ENCODE peak calls at places on chromosomes 13 and 19, in nine cellular contexts. X is psoas muscle, M is aorta, F is body of pancreas, T is suprapubic skin, Y is endodermal cell, Q is A549, O is PC-3, R is heart left ventricle. Z is an unnamed sample. For H3K4me1, the result is how much of the 10 kb centered on the place peaks cover.

GRCh38 chr13:102697929-102698648 is 3.2 kb upstream of the METTL21C start:
- DNase-seq in M (no peak), X (no peak), T (no peak), R (no peak), O (no peak), F (no peak), Y (no peak), Q (no peak), Z (no peak)

GRCh38 chr19:50384685-50385535 is 763 bp downstream of the POLD1 start:
- DNase-seq in T (no peak), F (no peak), X (no peak), O (peak), Q (no peak), M (no peak), Y (no peak), R (no peak), Z (peak)

GRCh38 chr19:8905342-8905741 is 73.2 kb downstream of the MBD3L1 start:
- DNase-seq in Y (no peak), T (no peak), F (no peak), X (no peak), O (no peak), M (no peak), Q (no peak), R (no peak), Z (no peak)

GRCh38 chr13:28463481-28463880 is 31.4 kb downstream of the FLT1 start:
- DNase-seq in T (no peak), M (no peak), F (no peak), Q (no peak), R (no peak), O (no peak), X (no peak), Y (no peak), Z (no peak)

GRCh38 chr19:3880471-3881271 is at the start of gene ATCAY:
- DNase-seq in T (no peak), F (no peak), Q (no peak), M (no peak), X (no peak), Y (peak), O (no peak), R (no peak), Z (no peak)

GRCh38 chr13:47481521-47481920 is 519.6 kb downstream of the SUCLA2 start:
- DNase-seq in X (no peak), O (no peak), Y (no peak), F (no peak), T (no peak), R (no peak), Q (no peak), M (no peak), Z (no peak)

GRCh38 chr19:4449022-4449825 is 8.4 kb downstream of the UBXN6 start:
- DNase-seq in F (peak), O (no peak), R (peak), X (peak), M (no peak), Q (no peak), Y (no peak), T (no peak), Z (peak)

GRCh38 chr13:95150555-95150954 is 150.7 kb downstream of the ABCC4 start:
- DNase-seq in Q (no peak), T (no peak), X (no peak), M (no peak), R (no peak), F (no peak), Y (no peak), O (peak), Z (no peak)

GRCh38 chr13:20294497-20294896 is 62.4 kb upstream of the GJB6 start:
- DNase-seq in X (no peak), Q (peak), O (peak), F (no peak), Y (peak), R (no peak), T (no peak), M (no peak), Z (no peak)

GRCh38 chr19:1824252-1824622 is 12.2 kb upstream of the ATP8B3 start:
- DNase-seq in Y (no peak), F (no peak), X (no peak), O (no peak), Q (no peak), R (no peak), T (no peak), M (no peak), Z (peak)

GRCh38 chr13:50016421-50016820 is 1.2 kb downstream of the KCNRG start:
- DNase-seq in Y (no peak), F (no peak), T (no peak), O (no peak), R (no peak), Q (no peak), X (no peak), M (no peak), Z (no peak)

GRCh38 chr13:63741029-63741813 is 2325.6 kb upstream of the PCDH20 start:
- DNase-seq in O (no peak), F (no peak), Y (no peak), T (no peak), M (peak), X (no peak), Q (no peak), R (no peak), Z (no peak)

GRCh38 chr13:71830736-71831135 is 36.3 kb downstream of the DACH1 start:
- DNase-seq in M (no peak), X (no peak), T (no peak), O (no peak), Y (no peak), F (no peak), R (no peak), Q (no peak), Z (no peak)

GRCh38 chr13:35470671-35471465 is 5.6 kb downstream of the MAB21L1 start:
- DNase-seq in O (no peak), Q (no peak), F (no peak), R (peak), T (peak), M (peak), X (peak), Y (peak), Z (no peak)

GRCh38 chr13:33415822-33416221 is 130.3 kb upstream of the STARD13 start:
- DNase-seq in T (no peak), O (no peak), M (no peak), X (no peak), Y (no peak), Q (no peak), R (no peak), F (no peak), Z (no peak)

GRCh38 chr13:79631260-79631659 is 150.3 kb downstream of the NDFIP2 start:
- DNase-seq in R (no peak), Y (no peak), T (no peak), X (no peak), M (no peak), O (peak), F (peak), Q (peak), Z (no peak)

GRCh38 chr19:50925734-50926133 is 14.5 kb upstream of the KLK4 start:
- DNase-seq in X (no peak), T (no peak), O (peak), F (no peak), M (no peak), Y (no peak), Q (no peak), R (no peak), Z (no peak)

GRCh38 chr19:19423322-19423721 is 17.8 kb downstream of the GATAD2A start:
- DNase-seq in F (no peak), Q (no peak), T (no peak), R (no peak), Y (no peak), O (no peak), X (no peak), M (peak), Z (no peak)

GRCh38 chr13:27667946-27668345 is 46.3 kb downstream of the POLR1D start:
- DNase-seq in T (no peak), O (no peak), F (no peak), X (no peak), R (peak), Q (no peak), Y (no peak), M (no peak), Z (peak)

GRCh38 chr13:73248711-73249580 is 190.1 kb downstream of the KLF5 start:
- DNase-seq in T (no peak), F (peak), O (peak), M (no peak), Q (no peak), X (no peak), Y (peak), R (no peak), Z (no peak)

GRCh38 chr19:43798546-43799409 is 3.5 kb downstream of the LYPD5 start:
- DNase-seq in M (no peak), F (peak), R (no peak), X (peak), Y (peak), T (no peak), O (peak), Q (no peak), Z (no peak)

GRCh38 chr19:40771101-40771539 is 4.2 kb upstream of the MIA start:
- DNase-seq in O (peak), T (no peak), X (no peak), F (no peak), Y (no peak), M (no peak), R (no peak), Q (no peak), Z (peak)

GRCh38 chr13:33227927-33228644 is 57.5 kb downstream of the STARD13 start:
- DNase-seq in T (no peak), M (no peak), Q (no peak), Y (no peak), O (no peak), R (no peak), F (no peak), X (no peak), Z (no peak)

GRCh38 chr19:42126565-42126964 is 5.7 kb downstream of the POU2F2 start:
- DNase-seq in X (no peak), M (no peak), F (no peak), R (no peak), O (no peak), Q (no peak), Y (no peak), T (no peak), Z (no peak)
- H3K4me1 ChIP-seq in X (under half), M (under half), F (under half), R (under half), O (under half), Q (under half), Y (under half), T (under half), Z (under half)

GRCh38 chr19:39126312-39126561 is 651 bp downstream of the PAK4 start:
- DNase-seq in F (no peak), Y (no peak), M (no peak), X (no peak), Q (no peak), R (no peak), O (no peak), T (no peak), Z (no peak)

GRCh38 chr19:39127812-39128510 is 2.4 kb downstream of the PAK4 start:
- DNase-seq in T (no peak), F (peak), Q (no peak), O (no peak), Y (no peak), R (no peak), M (no peak), X (no peak), Z (no peak)

GRCh38 chr19:39125199-39125553 is 410 bp upstream of the PAK4 start:
- DNase-seq in Y (no peak), R (no peak), F (no peak), Q (no peak), M (no peak), X (no peak), T (no peak), O (no peak), Z (no peak)

GRCh38 chr19:39125554-39126311 is at the start of gene PAK4:
- DNase-seq in X (peak), F (peak), T (peak), M (peak), R (peak), Q (peak), O (peak), Y (peak), Z (peak)

DNA sequence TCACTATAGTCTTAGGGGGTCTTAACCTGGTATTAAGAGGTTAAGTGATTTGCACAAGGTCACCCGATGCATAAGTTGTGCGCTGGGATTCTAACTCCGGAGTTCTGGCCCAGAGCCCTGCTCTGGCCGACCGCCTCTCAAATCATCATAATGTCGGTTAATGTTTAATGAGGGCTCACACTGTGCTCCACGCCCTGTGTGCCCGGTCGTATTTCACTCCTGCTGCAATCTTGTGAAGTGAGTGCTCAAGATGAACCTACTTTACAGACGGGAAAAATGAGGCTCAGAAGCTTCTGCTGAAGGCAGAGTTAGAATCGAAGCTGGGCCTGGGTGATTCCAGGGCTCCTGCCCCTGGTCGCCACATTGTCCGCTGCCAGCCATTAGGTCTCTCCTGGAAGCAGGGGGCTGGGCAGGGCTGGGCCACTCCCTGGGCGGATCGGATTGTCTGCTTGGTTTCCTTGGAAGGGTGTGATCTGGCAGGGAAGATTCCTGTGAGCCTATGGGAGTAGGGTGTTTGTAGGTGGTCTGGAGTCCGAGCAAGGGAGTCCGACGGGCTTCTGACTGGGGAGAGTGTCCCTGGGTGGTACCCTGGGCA is 1.1 kb downstream of the PAK4 start:
- DNase-seq in M (no peak), T (no peak), Y (peak), R (no peak), F (peak), O (peak), X (no peak), Q (peak), Z (peak)
- H3K27ac ChIP-seq in M (no peak), T (peak), Y (no peak), R (peak), F (peak), O (peak), X (peak), Q (peak), Z (peak)

DNA sequence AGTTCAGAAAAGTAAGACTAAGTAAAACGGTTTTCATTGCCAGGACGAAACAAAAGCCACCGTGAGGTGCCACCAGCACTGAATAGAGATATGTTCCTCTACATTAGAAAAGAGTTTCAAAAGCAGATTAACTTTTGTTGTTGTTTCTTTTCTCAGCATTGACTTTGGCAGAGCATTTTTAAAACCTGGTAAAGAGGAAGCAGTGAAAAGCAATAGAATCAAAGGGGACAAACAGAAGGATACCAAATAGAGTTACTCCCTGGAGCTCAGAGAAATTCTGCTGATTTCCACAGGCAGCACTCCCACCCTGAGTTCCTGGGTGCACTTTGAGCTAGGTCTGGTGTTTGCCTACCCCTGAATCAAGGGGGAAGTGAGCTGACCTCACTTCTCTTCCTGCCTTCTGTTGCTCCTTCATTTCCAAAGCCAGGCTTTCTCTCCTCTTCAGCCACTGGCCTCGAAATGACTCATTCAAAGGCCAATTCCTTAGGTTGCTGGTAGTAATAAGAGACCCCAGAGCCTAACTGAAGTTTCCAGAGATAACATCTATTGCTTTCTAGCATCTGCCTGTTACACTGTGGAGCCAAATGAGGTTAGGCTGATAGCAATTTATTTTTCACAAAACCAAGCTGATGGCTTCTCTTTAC is 11.3 kb upstream of the ERICH6B start:
- DNase-seq in X (no peak), Y (no peak), O (peak), T (no peak), F (no peak), M (no peak), R (no peak), Q (no peak), Z (no peak)
- H3K4me1 ChIP-seq in X (under half), Y (under half), O (under half), T (under half), F (under half), M (under half), R (under half), Q (under half), Z (under half)

DNA sequence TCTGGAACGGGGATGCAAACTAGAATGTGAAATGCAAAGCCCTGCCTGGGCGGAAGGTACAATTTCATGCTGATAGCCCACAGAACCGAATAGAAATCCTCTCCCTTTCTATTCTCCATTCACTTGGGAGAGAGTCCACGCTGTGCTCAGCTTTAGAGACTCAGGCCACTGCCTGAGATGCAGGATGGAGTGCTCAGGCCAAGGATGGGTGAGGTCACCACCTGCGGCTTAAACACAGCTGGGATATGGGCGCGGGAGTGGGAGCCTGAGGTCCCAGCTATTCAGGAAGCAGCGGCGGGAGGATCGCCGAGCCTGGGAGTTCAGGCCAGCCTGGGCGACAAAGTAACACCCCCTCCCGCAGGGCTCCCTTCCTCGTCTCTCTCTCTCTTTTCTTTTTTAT is 446 bp upstream of the ZNF83 start:
- DNase-seq in O (no peak), Q (no peak), M (peak), T (no peak), F (no peak), Y (no peak), X (peak), R (peak), Z (peak)
- H3K27ac ChIP-seq in O (peak), Q (no peak), M (peak), T (no peak), F (peak), Y (no peak), X (no peak), R (peak), Z (no peak)

GRCh38 chr19:55643733-55644116 is 276 bp downstream of the ZNF581 start:
- DNase-seq in Q (no peak), F (no peak), M (no peak), O (no peak), X (no peak), Y (no peak), R (no peak), T (no peak), Z (no peak)
- H3K4me1 ChIP-seq in Q (under half), F (half or more), M (under half), O (under half), X (half or more), Y (under half), R (under half), T (half or more), Z (under half)

GRCh38 chr19:45496349-45496953 is 396 bp downstream of the RTN2 start:
- DNase-seq in T (no peak), O (peak), F (peak), Y (peak), Q (no peak), R (peak), X (peak), M (peak), Z (no peak)
- H3K27ac ChIP-seq in T (no peak), O (no peak), F (no peak), Y (peak), Q (peak), R (peak), X (no peak), M (no peak), Z (no peak)

Z was measured in testis.